ENCODE peak calls at places on chromosomes 12 and 14, in four cellular contexts. T is A549, H is HepG2, R is K562. F is an unnamed sample.

GRCh38 chr12:32198555-32198954 is 91.9 kb downstream of the BICD1 start:
- DNase-seq in H (no peak), R (no peak), T (no peak), F (no peak)

GRCh38 chr14:64912256-64912655 is 2.0 kb upstream of the CHURC1 start:
- DNase-seq in H (no peak), R (no peak), T (no peak), F (no peak)

GRCh38 chr12:125773033-125773432 is 707.8 kb downstream of the AACS start:
- DNase-seq in H (peak), T (peak), R (peak), F (no peak)

GRCh38 chr14:101754893-101755292 is 6.6 kb upstream of the PPP2R5C start:
- DNase-seq in R (no peak), H (no peak), T (no peak), F (no peak)

GRCh38 chr12:54060975-54061778 is 7.5 kb downstream of the HOXC4 start:
- DNase-seq in T (no peak), H (no peak), R (no peak), F (no peak)

GRCh38 chr12:79763748-79764452 is 73.1 kb upstream of the PAWR start:
- DNase-seq in T (no peak), R (peak), H (no peak), F (no peak)

GRCh38 chr14:55138091-55138490 is 9.0 kb downstream of the LGALS3 start:
- DNase-seq in T (no peak), R (no peak), H (no peak), F (no peak)

GRCh38 chr14:32620303-32620702 is 291.2 kb downstream of the AKAP6 start:
- DNase-seq in R (no peak), T (no peak), H (no peak), F (no peak)

GRCh38 chr14:60356921-60357550 is 108.0 kb downstream of the PPM1A start:
- DNase-seq in T (no peak), R (no peak), H (no peak), F (no peak)

GRCh38 chr14:65070710-65071033 is 31.6 kb downstream of the MAX start:
- DNase-seq in H (no peak), R (no peak), T (no peak), F (no peak)

GRCh38 chr12:121438905-121439304 is 39.0 kb downstream of the RNF34 start:
- DNase-seq in T (no peak), R (no peak), H (no peak), F (no peak)

GRCh38 chr12:132065203-132065602 is 78.9 kb downstream of the DDX51 start:
- DNase-seq in R (no peak), H (no peak), T (no peak), F (no peak)

GRCh38 chr12:63276537-63277365 is 125.8 kb upstream of the AVPR1A start:
- DNase-seq in H (peak), T (peak), R (peak), F (no peak)

GRCh38 chr12:65195387-65196055 is 26.1 kb downstream of the LEMD3 start:
- DNase-seq in H (no peak), T (no peak), R (no peak), F (no peak)

GRCh38 chr12:2631613-2632350 is 163.0 kb upstream of the FKBP4 start:
- DNase-seq in H (no peak), T (no peak), R (no peak), F (no peak)

GRCh38 chr14:40188006-40188405 is 755.8 kb upstream of the FBXO33 start:
- DNase-seq in R (no peak), H (no peak), T (peak), F (no peak)

GRCh38 chr12:15751741-15752140 is 37.4 kb downstream of the EPS8 start:
- DNase-seq in H (no peak), T (no peak), R (no peak), F (no peak)

GRCh38 chr14:35124127-35124526 is 1.8 kb downstream of the PRORP start:
- DNase-seq in R (no peak), T (no peak), H (no peak), F (no peak)

GRCh38 chr14:49960453-49960852 is 67.6 kb downstream of the ARF6 start:
- DNase-seq in R (no peak), H (no peak), T (no peak), F (no peak)

GRCh38 chr12:122963928-122964240 is 2.4 kb downstream of the ABCB9 start:
- DNase-seq in H (no peak), R (no peak), T (no peak), F (no peak)

GRCh38 chr12:214005-214736 is at the start of gene SLC6A12:
- DNase-seq in H (peak), R (no peak), T (no peak), F (no peak)

GRCh38 chr12:76666272-76666845 is 97.6 kb upstream of the ZDHHC17 start:
- DNase-seq in H (no peak), R (no peak), T (no peak), F (no peak)

GRCh38 chr14:71472281-71472960 is 459.8 kb upstream of the RGS6 start:
- DNase-seq in H (no peak), R (no peak), T (no peak), F (no peak)

GRCh38 chr14:76884853-76885276 is 58.7 kb downstream of the LRRC74A start:
- DNase-seq in R (no peak), T (no peak), H (no peak), F (no peak)

GRCh38 chr12:111412830-111413441 is 7.2 kb downstream of the SH2B3 start:
- DNase-seq in T (no peak), H (no peak), R (no peak), F (no peak)

GRCh38 chr14:50774542-50775267 is 56.3 kb downstream of the NIN start:
- DNase-seq in H (no peak), R (no peak), T (no peak), F (no peak)

GRCh38 chr12:122687091-122687490 is 16.1 kb downstream of the HCAR2 start:
- DNase-seq in R (no peak), H (no peak), T (no peak), F (no peak)

GRCh38 chr14:74176404-74176788 is 62.9 kb upstream of the VSX2 start:
- DNase-seq in H (no peak), R (no peak), T (no peak), F (no peak)

GRCh38 chr12:13042666-13043230 is 1.4 kb upstream of the FAM234B start:
- DNase-seq in R (no peak), T (no peak), H (no peak), F (no peak)

GRCh38 chr14:52878469-52878868 is 72.4 kb downstream of the FERMT2 start:
- DNase-seq in T (no peak), R (no peak), H (no peak), F (no peak)

GRCh38 chr12:76085159-76085868 is 829 bp upstream of the NAP1L1 start:
- DNase-seq in R (no peak), T (peak), H (no peak), F (no peak)

GRCh38 chr12:114425031-114425626 is 19.2 kb upstream of the TBX5 start:
- DNase-seq in T (no peak), R (no peak), H (peak), F (no peak)
- TF ChIP-seq CHD4 in T (no peak), R (no peak), H (no peak), F (no peak)

DNA sequence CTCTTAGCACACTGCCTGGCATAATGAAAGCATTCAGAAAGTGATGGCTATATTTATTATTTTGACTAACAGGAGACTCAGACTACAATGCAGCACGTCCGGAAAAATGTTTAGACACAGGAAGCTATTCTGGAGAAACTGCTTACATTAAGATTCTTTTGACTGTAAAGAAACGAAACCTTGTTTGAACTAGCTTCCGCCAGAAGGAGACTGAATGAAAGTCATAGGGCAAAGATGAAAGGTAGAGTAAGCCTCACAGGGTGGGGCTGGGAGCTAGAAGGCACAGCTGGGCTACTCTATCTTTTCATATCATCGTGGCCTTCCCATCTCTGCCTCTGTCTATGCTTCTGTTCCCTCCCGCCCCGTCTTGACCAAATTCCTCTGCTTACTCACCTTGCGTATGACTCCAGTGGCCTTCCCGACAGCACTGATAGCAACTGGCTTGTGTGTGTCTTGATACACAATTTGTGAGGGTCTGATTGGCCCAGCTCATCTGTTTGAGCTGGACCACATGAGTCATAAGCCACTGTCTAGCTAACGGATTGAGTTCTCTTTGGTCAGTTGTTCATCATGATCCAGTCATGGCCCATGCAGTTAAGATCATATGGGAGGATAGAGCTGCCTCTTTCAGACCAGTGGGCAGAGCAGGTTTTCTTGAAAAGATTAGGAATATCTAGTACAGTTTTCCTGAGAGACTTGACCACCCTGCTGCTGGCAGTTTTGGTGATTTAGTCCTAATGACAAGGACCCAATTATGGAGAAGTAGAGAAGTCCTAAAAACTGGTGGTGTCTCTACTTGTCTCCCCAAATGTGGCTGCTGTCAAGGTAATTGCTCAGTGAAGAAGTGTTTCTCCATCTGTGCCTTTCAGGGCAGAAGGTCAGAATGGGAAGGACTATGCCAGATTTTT is 151.5 kb upstream of the SLC38A2 start:
- DNase-seq in R (peak), H (peak), T (peak), F (no peak)
- TF ChIP-seq CHD4 in R (no peak), H (no peak), T (no peak), F (no peak)

GRCh38 chr14:56524971-56525677 is 54.5 kb upstream of the TMEM260 start:
- DNase-seq in H (no peak), R (no peak), T (no peak), F (no peak)
- TF ChIP-seq CHD4 in H (no peak), R (no peak), T (no peak), F (no peak)

GRCh38 chr12:127399451-127399850 is 867.5 kb upstream of the TMEM132C start:
- DNase-seq in T (no peak), R (no peak), H (no peak), F (no peak)

GRCh38 chr12:127401536-127401935 is 865.4 kb upstream of the TMEM132C start:
- DNase-seq in R (no peak), T (no peak), H (no peak), F (no peak)

GRCh38 chr12:127398026-127398715 is 868.8 kb upstream of the TMEM132C start:
- DNase-seq in T (no peak), H (no peak), R (no peak), F (no peak)

GRCh38 chr12:127400231-127400630 is 866.7 kb upstream of the TMEM132C start:
- DNase-seq in R (no peak), H (no peak), T (no peak), F (no peak)

GRCh38 chr12:127401005-127401404 is 866.0 kb upstream of the TMEM132C start:
- DNase-seq in H (no peak), T (no peak), R (no peak), F (no peak)
- TF ChIP-seq CHD4 in H (no peak), T (no peak), R (no peak), F (no peak)

GRCh38 chr12:52913424-52913821 is 8.5 kb upstream of the KRT8 start:
- DNase-seq in H (no peak), R (no peak), T (no peak), F (no peak)

GRCh38 chr12:52915637-52916036 is 10.8 kb upstream of the KRT8 start:
- DNase-seq in R (no peak), H (no peak), T (no peak), F (no peak)

GRCh38 chr12:52910248-52910883 is 5.5 kb upstream of the KRT8 start:
- DNase-seq in T (no peak), R (peak), H (peak), F (no peak)

GRCh38 chr12:52914722-52915121 is 9.8 kb upstream of the KRT8 start:
- DNase-seq in R (no peak), H (no peak), T (no peak), F (no peak)

DNA sequence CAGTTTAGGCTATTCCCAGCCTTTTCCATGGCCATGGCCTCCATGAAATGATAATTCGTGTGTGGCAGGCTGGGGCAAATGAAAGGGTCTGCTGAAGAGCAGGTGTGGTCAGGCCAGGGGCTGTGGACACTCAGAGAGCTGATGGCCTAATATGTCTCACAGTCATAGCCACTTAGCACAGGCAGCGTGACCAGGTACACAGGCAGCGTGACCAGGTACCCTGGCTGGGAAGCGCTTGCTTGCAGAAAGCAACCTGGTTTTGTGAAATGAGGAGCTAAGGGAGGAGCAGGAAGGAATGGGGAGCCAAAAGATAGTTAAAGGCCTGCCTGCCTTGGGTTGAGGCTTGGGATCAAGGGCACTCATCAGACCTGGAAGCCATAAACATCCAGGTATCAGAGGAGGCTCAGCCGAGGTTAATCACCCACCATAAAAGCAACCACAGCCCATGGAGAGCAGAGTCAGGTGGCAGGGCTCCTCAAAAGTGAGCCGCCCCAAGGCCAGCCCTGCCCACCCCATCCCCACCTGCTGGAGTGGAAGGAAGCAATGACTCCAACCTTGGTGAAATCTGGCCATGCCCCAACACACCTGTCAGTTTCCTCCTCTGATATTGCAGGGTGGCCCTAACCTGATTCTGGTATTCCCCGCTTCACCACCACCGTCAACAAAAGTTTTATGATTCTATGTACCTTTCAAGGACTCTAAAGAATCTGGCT is 8.0 kb upstream of the KRT8 start:
- DNase-seq in H (no peak), R (no peak), T (no peak), F (no peak)
- TF ChIP-seq CHD4 in H (no peak), R (no peak), T (no peak), F (no peak)

DNA sequence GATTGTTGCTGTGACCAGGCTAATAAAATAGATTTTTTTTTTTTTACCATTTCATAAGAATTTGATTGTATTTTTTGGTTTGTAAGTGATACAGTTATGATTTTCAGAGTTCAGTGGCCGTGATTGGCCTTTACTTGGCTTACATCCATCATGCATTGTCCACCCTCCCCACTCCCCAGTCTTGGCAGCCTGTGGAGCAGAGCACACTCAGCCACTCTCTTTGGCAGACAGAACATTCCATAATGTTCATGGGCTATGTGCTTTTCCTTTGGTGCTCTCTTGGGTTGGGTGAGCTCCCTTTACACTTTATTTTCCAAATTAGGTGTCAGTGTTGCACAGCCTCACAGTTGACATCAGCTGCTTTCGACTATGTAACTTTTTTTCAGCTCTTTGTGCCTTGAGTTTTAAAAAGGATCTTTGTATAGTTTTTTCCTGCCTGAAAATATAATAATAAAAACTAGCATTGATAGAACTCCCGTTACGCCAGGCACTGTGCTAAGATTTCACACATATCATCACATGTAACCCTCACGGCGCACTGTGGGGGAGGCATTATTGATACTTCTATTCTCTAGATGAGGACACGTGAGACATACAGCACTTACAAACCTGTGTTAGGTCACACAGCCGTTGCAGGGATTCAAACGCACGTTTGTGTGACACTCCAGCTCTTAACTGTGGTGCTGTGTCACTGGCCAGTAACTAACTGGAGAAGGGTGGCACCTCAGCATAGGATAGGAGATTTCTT is 21.5 kb downstream of the SUDS3 start:
- DNase-seq in R (no peak), T (no peak), H (no peak), F (no peak)
- TF ChIP-seq CHD4 in R (no peak), T (no peak), H (no peak), F (no peak)

GRCh38 chr14:20794644-20795369 is 7.8 kb downstream of the RNASE1 start:
- DNase-seq in R (no peak), T (no peak), H (no peak), F (no peak)

GRCh38 chr14:20787025-20787424 is 6.0 kb downstream of the RNASE6 start:
- DNase-seq in H (no peak), R (no peak), T (no peak), F (no peak)

GRCh38 chr14:20789230-20789813 is 8.3 kb downstream of the RNASE6 start:
- DNase-seq in T (no peak), H (no peak), R (no peak), F (no peak)

GRCh38 chr14:20790439-20791116 is 9.5 kb downstream of the RNASE6 start:
- DNase-seq in T (no peak), H (no peak), R (no peak), F (no peak)

DNA sequence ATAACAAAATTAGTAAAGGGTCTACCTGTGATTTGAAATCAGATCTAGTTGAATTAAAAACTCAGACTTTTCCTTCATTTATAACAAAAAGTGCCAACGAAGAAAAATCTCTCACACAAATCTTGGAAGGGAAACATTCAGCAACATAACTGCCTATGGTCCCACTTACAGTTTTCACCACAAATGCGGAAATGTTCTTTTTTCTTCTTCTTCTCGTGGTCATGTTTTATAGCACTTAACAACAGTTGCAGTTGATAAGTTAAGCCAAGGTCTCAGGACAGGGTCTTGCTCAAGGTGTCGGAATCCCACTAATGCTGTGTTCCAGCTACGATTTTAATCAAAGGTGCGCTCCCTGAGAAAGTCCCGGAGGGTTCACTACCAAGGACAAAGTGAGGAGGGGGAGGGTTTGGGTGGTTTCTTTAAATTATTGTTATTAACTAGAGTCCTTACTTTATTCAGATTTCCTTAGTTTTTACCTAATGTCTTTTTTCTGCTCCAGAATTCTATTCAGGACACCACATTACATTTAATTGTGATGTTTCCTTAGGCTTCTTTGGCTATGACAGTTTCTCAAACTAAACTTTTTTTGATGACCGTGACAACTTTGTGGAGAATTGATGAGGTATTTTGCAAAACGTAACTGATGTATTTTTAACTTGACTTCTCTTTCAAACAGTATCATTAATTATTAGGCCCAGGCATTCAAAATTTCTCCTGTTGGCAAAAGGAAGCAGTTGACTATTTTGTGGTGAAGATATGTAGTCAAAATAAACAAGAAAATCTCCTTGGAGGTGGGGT is 10.3 kb downstream of the RNASE6 start:
- DNase-seq in R (no peak), T (no peak), H (no peak), F (no peak)
- TF ChIP-seq CHD4 in R (no peak), T (no peak), H (no peak), F (no peak)

GRCh38 chr14:80202888-80203562 is 8.3 kb downstream of the DIO2 start:
- DNase-seq in R (peak), H (peak), T (peak), F (no peak)
- TF ChIP-seq CHD4 in R (no peak), H (no peak), T (no peak), F (no peak)

DNA sequence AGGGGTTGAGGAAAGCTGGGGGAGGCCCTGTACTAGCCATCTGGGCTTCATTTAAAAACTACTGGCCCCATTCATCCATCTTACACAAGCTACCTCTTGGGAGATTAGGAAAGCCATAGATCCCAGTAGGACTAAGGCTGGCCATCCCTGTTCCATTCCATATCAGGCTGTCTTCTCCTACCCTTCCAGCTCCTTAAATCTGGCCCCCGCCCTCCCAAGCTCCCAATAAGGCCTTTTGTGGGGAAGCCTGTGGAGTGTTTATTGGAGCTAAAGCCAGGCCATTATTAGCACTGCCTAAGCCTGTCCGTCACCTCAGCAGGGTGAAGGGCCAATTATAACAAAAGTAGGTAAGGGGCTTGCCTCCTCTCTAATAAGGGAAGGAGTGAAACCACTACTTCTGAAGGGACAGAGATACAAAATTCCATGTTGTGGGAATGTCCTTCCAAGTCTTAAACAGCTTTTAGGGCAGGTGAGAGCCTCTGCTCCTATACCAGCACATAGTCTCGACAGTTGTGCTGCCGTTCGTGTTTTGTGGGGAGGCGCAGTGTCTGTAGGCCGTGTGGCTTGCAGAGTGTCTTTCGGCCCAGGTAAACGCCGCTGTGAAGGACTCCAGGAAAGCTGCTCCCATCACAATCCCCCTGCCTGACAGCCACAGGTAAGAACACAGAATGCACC is 3.7 kb downstream of the MYL6 start:
- DNase-seq in R (no peak), H (no peak), T (no peak), F (no peak)
- TF ChIP-seq CHD4 in R (no peak), H (no peak), T (no peak), F (no peak)